ENCODE peak calls at places on chromosomes 3 and 15, in six cellular contexts. One of them, this sample, is unnamed.

GRCh38 chr15:67185621-67186225 is 68.7 kb downstream of the AAGAB start:
- DNase-seq in NCI-H2081: no peak
- DNase-seq in fibroblast of pulmonary artery: no peak
- DNase-seq in activated CD8-positive, alpha-beta memory T cell treated with anti-CD3 and anti-CD28 coated beads, Interleukin-2, amount 50 U/mL, for 48 hours: peak; percentile 49
- DNase-seq in naive thymus-derived CD4-positive, alpha-beta T cell: no peak
- DNase-seq in mucosa of descending colon: no peak
- DNase-seq in this sample: no peak

GRCh38 chr3:156617145-156617544 is 57.2 kb upstream of the TIPARP start:
- DNase-seq in NCI-H2081: no peak
- DNase-seq in fibroblast of pulmonary artery: no peak
- DNase-seq in activated CD8-positive, alpha-beta memory T cell treated with anti-CD3 and anti-CD28 coated beads, Interleukin-2, amount 50 U/mL, for 48 hours: no peak
- DNase-seq in naive thymus-derived CD4-positive, alpha-beta T cell: no peak
- DNase-seq in mucosa of descending colon: no peak
- DNase-seq in this sample: no peak

GRCh38 chr3:186237915-186238314 is 124.1 kb downstream of the DGKG start:
- DNase-seq in NCI-H2081: no peak
- DNase-seq in fibroblast of pulmonary artery: no peak
- DNase-seq in activated CD8-positive, alpha-beta memory T cell treated with anti-CD3 and anti-CD28 coated beads, Interleukin-2, amount 50 U/mL, for 48 hours: no peak
- DNase-seq in naive thymus-derived CD4-positive, alpha-beta T cell: no peak
- DNase-seq in mucosa of descending colon: no peak
- DNase-seq in this sample: no peak

GRCh38 chr15:72341361-72341760 is 21.4 kb upstream of the CELF6 start:
- DNase-seq in NCI-H2081: no peak
- DNase-seq in fibroblast of pulmonary artery: peak; percentile 7
- DNase-seq in activated CD8-positive, alpha-beta memory T cell treated with anti-CD3 and anti-CD28 coated beads, Interleukin-2, amount 50 U/mL, for 48 hours: no peak
- DNase-seq in naive thymus-derived CD4-positive, alpha-beta T cell: no peak
- DNase-seq in mucosa of descending colon: no peak
- DNase-seq in this sample: no peak

GRCh38 chr3:145519598-145520078 is 641.3 kb downstream of the PLOD2 start:
- DNase-seq in NCI-H2081: no peak
- DNase-seq in fibroblast of pulmonary artery: no peak
- DNase-seq in activated CD8-positive, alpha-beta memory T cell treated with anti-CD3 and anti-CD28 coated beads, Interleukin-2, amount 50 U/mL, for 48 hours: no peak
- DNase-seq in naive thymus-derived CD4-positive, alpha-beta T cell: no peak
- DNase-seq in mucosa of descending colon: no peak
- DNase-seq in this sample: no peak

GRCh38 chr15:58396181-58396580 is 35.6 kb upstream of the LIPC start:
- DNase-seq in NCI-H2081: no peak
- DNase-seq in fibroblast of pulmonary artery: peak; percentile 90
- DNase-seq in activated CD8-positive, alpha-beta memory T cell treated with anti-CD3 and anti-CD28 coated beads, Interleukin-2, amount 50 U/mL, for 48 hours: no peak
- DNase-seq in naive thymus-derived CD4-positive, alpha-beta T cell: no peak
- DNase-seq in mucosa of descending colon: no peak
- DNase-seq in this sample: no peak

GRCh38 chr3:128074851-128075515 is 22.7 kb downstream of the SEC61A1 start:
- DNase-seq in NCI-H2081: no peak
- DNase-seq in fibroblast of pulmonary artery: no peak
- DNase-seq in activated CD8-positive, alpha-beta memory T cell treated with anti-CD3 and anti-CD28 coated beads, Interleukin-2, amount 50 U/mL, for 48 hours: peak; percentile 54
- DNase-seq in naive thymus-derived CD4-positive, alpha-beta T cell: no peak
- DNase-seq in mucosa of descending colon: no peak
- DNase-seq in this sample: no peak

GRCh38 chr3:58013973-58014649 is 5.9 kb downstream of the FLNB start:
- DNase-seq in NCI-H2081: no peak
- DNase-seq in fibroblast of pulmonary artery: peak; percentile 84
- DNase-seq in activated CD8-positive, alpha-beta memory T cell treated with anti-CD3 and anti-CD28 coated beads, Interleukin-2, amount 50 U/mL, for 48 hours: no peak
- DNase-seq in naive thymus-derived CD4-positive, alpha-beta T cell: no peak
- DNase-seq in mucosa of descending colon: no peak
- DNase-seq in this sample: no peak

GRCh38 chr15:81977464-81977863 is 68.4 kb downstream of the MEX3B start:
- DNase-seq in NCI-H2081: no peak
- DNase-seq in fibroblast of pulmonary artery: no peak
- DNase-seq in activated CD8-positive, alpha-beta memory T cell treated with anti-CD3 and anti-CD28 coated beads, Interleukin-2, amount 50 U/mL, for 48 hours: no peak
- DNase-seq in naive thymus-derived CD4-positive, alpha-beta T cell: no peak
- DNase-seq in mucosa of descending colon: no peak
- DNase-seq in this sample: no peak

GRCh38 chr3:96182756-96183155 is 631.6 kb upstream of the EPHA6 start:
- DNase-seq in NCI-H2081: no peak
- DNase-seq in fibroblast of pulmonary artery: no peak
- DNase-seq in activated CD8-positive, alpha-beta memory T cell treated with anti-CD3 and anti-CD28 coated beads, Interleukin-2, amount 50 U/mL, for 48 hours: no peak
- DNase-seq in naive thymus-derived CD4-positive, alpha-beta T cell: no peak
- DNase-seq in mucosa of descending colon: no peak
- DNase-seq in this sample: no peak

GRCh38 chr3:191809326-191809949 is 348.5 kb downstream of the PYDC2 start:
- DNase-seq in NCI-H2081: no peak
- DNase-seq in fibroblast of pulmonary artery: no peak
- DNase-seq in activated CD8-positive, alpha-beta memory T cell treated with anti-CD3 and anti-CD28 coated beads, Interleukin-2, amount 50 U/mL, for 48 hours: no peak
- DNase-seq in naive thymus-derived CD4-positive, alpha-beta T cell: no peak
- DNase-seq in mucosa of descending colon: no peak
- DNase-seq in this sample: no peak

GRCh38 chr3:72487078-72487765 is 361.0 kb downstream of the SHQ1 start:
- DNase-seq in NCI-H2081: no peak
- DNase-seq in fibroblast of pulmonary artery: peak; percentile 82
- DNase-seq in activated CD8-positive, alpha-beta memory T cell treated with anti-CD3 and anti-CD28 coated beads, Interleukin-2, amount 50 U/mL, for 48 hours: peak; percentile 79
- DNase-seq in naive thymus-derived CD4-positive, alpha-beta T cell: no peak
- DNase-seq in mucosa of descending colon: peak; percentile 64
- DNase-seq in this sample: no peak

GRCh38 chr3:175335229-175335628 is 476.1 kb downstream of the NAALADL2 start:
- DNase-seq in NCI-H2081: no peak
- DNase-seq in fibroblast of pulmonary artery: no peak
- DNase-seq in activated CD8-positive, alpha-beta memory T cell treated with anti-CD3 and anti-CD28 coated beads, Interleukin-2, amount 50 U/mL, for 48 hours: no peak
- DNase-seq in naive thymus-derived CD4-positive, alpha-beta T cell: no peak
- DNase-seq in mucosa of descending colon: no peak
- DNase-seq in this sample: no peak

GRCh38 chr15:78540955-78541743 is 905 bp downstream of the PSMA4 start:
- DNase-seq in NCI-H2081: no peak
- DNase-seq in fibroblast of pulmonary artery: no peak
- DNase-seq in activated CD8-positive, alpha-beta memory T cell treated with anti-CD3 and anti-CD28 coated beads, Interleukin-2, amount 50 U/mL, for 48 hours: no peak
- DNase-seq in naive thymus-derived CD4-positive, alpha-beta T cell: peak; percentile 6
- DNase-seq in mucosa of descending colon: no peak
- DNase-seq in this sample: peak; percentile 15

GRCh38 chr15:44501768-44502366 is 35.1 kb upstream of the EIF3J start:
- DNase-seq in NCI-H2081: no peak
- DNase-seq in fibroblast of pulmonary artery: peak; percentile 67
- DNase-seq in activated CD8-positive, alpha-beta memory T cell treated with anti-CD3 and anti-CD28 coated beads, Interleukin-2, amount 50 U/mL, for 48 hours: no peak
- DNase-seq in naive thymus-derived CD4-positive, alpha-beta T cell: peak; percentile 25
- DNase-seq in mucosa of descending colon: no peak
- DNase-seq in this sample: peak; percentile 16